ENCODE peak calls at places on chromosomes 12 and 14, in nine cellular contexts. One of them, this sample, is unnamed.

GRCh38 chr14:93788557-93789365 is 476 bp upstream of the PRIMA1 start:
- DNase-seq in stomach: peak
- DNase-seq in fibroblast of lung: no peak
- DNase-seq in spleen: no peak
- DNase-seq in thoracic aorta: no peak
- DNase-seq in gastrocnemius medialis: no peak
- DNase-seq in tibial nerve: no peak
- DNase-seq in AG04450: no peak
- DNase-seq in lung: no peak
- DNase-seq in this sample: no peak

GRCh38 chr14:93132472-93133065 is 16.8 kb upstream of the ITPK1 start:
- DNase-seq in stomach: peak
- DNase-seq in fibroblast of lung: peak
- DNase-seq in spleen: no peak
- DNase-seq in thoracic aorta: no peak
- DNase-seq in gastrocnemius medialis: no peak
- DNase-seq in tibial nerve: no peak
- DNase-seq in AG04450: no peak
- DNase-seq in lung: no peak
- DNase-seq in this sample: no peak

GRCh38 chr12:107660230-107660629 is 25.4 kb upstream of the PWP1 start:
- DNase-seq in stomach: no peak
- DNase-seq in fibroblast of lung: no peak
- DNase-seq in spleen: no peak
- DNase-seq in thoracic aorta: no peak
- DNase-seq in gastrocnemius medialis: no peak
- DNase-seq in tibial nerve: no peak
- DNase-seq in AG04450: no peak
- DNase-seq in lung: no peak
- DNase-seq in this sample: no peak

GRCh38 chr14:101078105-101078891 is 174.8 kb upstream of the RTL1 start:
- DNase-seq in stomach: peak
- DNase-seq in fibroblast of lung: no peak
- DNase-seq in spleen: no peak
- DNase-seq in thoracic aorta: no peak
- DNase-seq in gastrocnemius medialis: no peak
- DNase-seq in tibial nerve: no peak
- DNase-seq in AG04450: no peak
- DNase-seq in lung: peak
- DNase-seq in this sample: peak

GRCh38 chr12:13404631-13405473 is 208.3 kb downstream of the EMP1 start:
- DNase-seq in stomach: peak
- DNase-seq in fibroblast of lung: no peak
- DNase-seq in spleen: no peak
- DNase-seq in thoracic aorta: no peak
- DNase-seq in gastrocnemius medialis: no peak
- DNase-seq in tibial nerve: no peak
- DNase-seq in AG04450: no peak
- DNase-seq in lung: no peak
- DNase-seq in this sample: no peak

GRCh38 chr12:107449891-107450290 is 235.7 kb upstream of the PWP1 start:
- DNase-seq in stomach: no peak
- DNase-seq in fibroblast of lung: no peak
- DNase-seq in spleen: no peak
- DNase-seq in thoracic aorta: no peak
- DNase-seq in gastrocnemius medialis: no peak
- DNase-seq in tibial nerve: no peak
- DNase-seq in AG04450: no peak
- DNase-seq in lung: no peak
- DNase-seq in this sample: no peak

GRCh38 chr12:132661972-132662371 is 25.2 kb downstream of the POLE start:
- DNase-seq in stomach: no peak
- DNase-seq in fibroblast of lung: no peak
- DNase-seq in spleen: no peak
- DNase-seq in thoracic aorta: no peak
- DNase-seq in gastrocnemius medialis: no peak
- DNase-seq in tibial nerve: no peak
- DNase-seq in AG04450: no peak
- DNase-seq in lung: no peak
- DNase-seq in this sample: no peak

GRCh38 chr14:100147181-100147631 is 12.2 kb downstream of the DEGS2 start:
- DNase-seq in stomach: no peak
- DNase-seq in fibroblast of lung: no peak
- DNase-seq in spleen: peak
- DNase-seq in thoracic aorta: no peak
- DNase-seq in gastrocnemius medialis: no peak
- DNase-seq in tibial nerve: no peak
- DNase-seq in AG04450: no peak
- DNase-seq in lung: no peak
- DNase-seq in this sample: no peak

GRCh38 chr14:49173765-49174373 is 412.3 kb downstream of the RPS29 start:
- DNase-seq in stomach: peak
- DNase-seq in fibroblast of lung: peak
- DNase-seq in spleen: no peak
- DNase-seq in thoracic aorta: no peak
- DNase-seq in gastrocnemius medialis: no peak
- DNase-seq in tibial nerve: no peak
- DNase-seq in AG04450: peak
- DNase-seq in lung: peak
- DNase-seq in this sample: no peak

GRCh38 chr14:67482765-67483164 is 5.8 kb downstream of the TMEM229B start:
- DNase-seq in stomach: no peak
- DNase-seq in fibroblast of lung: no peak
- DNase-seq in spleen: no peak
- DNase-seq in thoracic aorta: no peak
- DNase-seq in gastrocnemius medialis: no peak
- DNase-seq in tibial nerve: no peak
- DNase-seq in AG04450: no peak
- DNase-seq in lung: no peak
- DNase-seq in this sample: no peak

GRCh38 chr12:102426599-102427541 is 53.5 kb downstream of the IGF1 start:
- DNase-seq in stomach: no peak
- DNase-seq in fibroblast of lung: peak
- DNase-seq in spleen: no peak
- DNase-seq in thoracic aorta: no peak
- DNase-seq in gastrocnemius medialis: peak
- DNase-seq in tibial nerve: no peak
- DNase-seq in AG04450: no peak
- DNase-seq in lung: no peak
- DNase-seq in this sample: no peak

GRCh38 chr12:20188930-20189653 is 179.2 kb upstream of the PDE3A start:
- DNase-seq in stomach: no peak
- DNase-seq in fibroblast of lung: peak
- DNase-seq in spleen: no peak
- DNase-seq in thoracic aorta: no peak
- DNase-seq in gastrocnemius medialis: no peak
- DNase-seq in tibial nerve: no peak
- DNase-seq in AG04450: no peak
- DNase-seq in lung: no peak
- DNase-seq in this sample: no peak

GRCh38 chr14:32136027-32136825 is 59.1 kb downstream of the ARHGAP5 start:
- DNase-seq in stomach: no peak
- DNase-seq in fibroblast of lung: no peak
- DNase-seq in spleen: no peak
- DNase-seq in thoracic aorta: no peak
- DNase-seq in gastrocnemius medialis: no peak
- DNase-seq in tibial nerve: no peak
- DNase-seq in AG04450: no peak
- DNase-seq in lung: no peak
- DNase-seq in this sample: no peak

GRCh38 chr14:80212025-80212402 is 710 bp upstream of the DIO2 start:
- DNase-seq in stomach: no peak
- DNase-seq in fibroblast of lung: peak
- DNase-seq in spleen: no peak
- DNase-seq in thoracic aorta: no peak
- DNase-seq in gastrocnemius medialis: no peak
- DNase-seq in tibial nerve: no peak
- DNase-seq in AG04450: peak
- DNase-seq in lung: no peak
- DNase-seq in this sample: no peak

GRCh38 chr14:31934767-31935266 is 142.3 kb upstream of the ARHGAP5 start:
- DNase-seq in stomach: no peak
- DNase-seq in fibroblast of lung: peak
- DNase-seq in spleen: no peak
- DNase-seq in thoracic aorta: no peak
- DNase-seq in gastrocnemius medialis: no peak
- DNase-seq in tibial nerve: no peak
- DNase-seq in AG04450: no peak
- DNase-seq in lung: no peak
- DNase-seq in this sample: no peak

GRCh38 chr14:69475194-69475818 is 9.2 kb upstream of the PLEKHD1 start:
- DNase-seq in stomach: no peak
- DNase-seq in fibroblast of lung: peak
- DNase-seq in spleen: no peak
- DNase-seq in thoracic aorta: no peak
- DNase-seq in gastrocnemius medialis: no peak
- DNase-seq in tibial nerve: no peak
- DNase-seq in AG04450: no peak
- DNase-seq in lung: no peak
- DNase-seq in this sample: no peak

GRCh38 chr12:47858511-47859266 is 39.0 kb upstream of the HDAC7 start:
- DNase-seq in stomach: no peak
- DNase-seq in fibroblast of lung: no peak
- DNase-seq in spleen: no peak
- DNase-seq in thoracic aorta: no peak
- DNase-seq in gastrocnemius medialis: no peak
- DNase-seq in tibial nerve: no peak
- DNase-seq in AG04450: no peak
- DNase-seq in lung: no peak
- DNase-seq in this sample: no peak

GRCh38 chr14:93956514-93957332 is 19.6 kb downstream of the ASB2 start:
- DNase-seq in stomach: no peak
- DNase-seq in fibroblast of lung: no peak
- DNase-seq in spleen: peak
- DNase-seq in thoracic aorta: no peak
- DNase-seq in gastrocnemius medialis: no peak
- DNase-seq in tibial nerve: no peak
- DNase-seq in AG04450: no peak
- DNase-seq in lung: no peak
- DNase-seq in this sample: no peak

GRCh38 chr12:54725233-54725843 is 77.2 kb upstream of the DCD start:
- DNase-seq in stomach: no peak
- DNase-seq in fibroblast of lung: peak
- DNase-seq in spleen: no peak
- DNase-seq in thoracic aorta: no peak
- DNase-seq in gastrocnemius medialis: no peak
- DNase-seq in tibial nerve: no peak
- DNase-seq in AG04450: no peak
- DNase-seq in lung: no peak
- DNase-seq in this sample: no peak

GRCh38 chr12:54191126-54191525 is 2.3 kb upstream of the SMUG1 start:
- DNase-seq in stomach: no peak
- DNase-seq in fibroblast of lung: no peak
- DNase-seq in spleen: no peak
- DNase-seq in thoracic aorta: no peak
- DNase-seq in gastrocnemius medialis: no peak
- DNase-seq in tibial nerve: no peak
- DNase-seq in AG04450: no peak
- DNase-seq in lung: no peak
- DNase-seq in this sample: no peak

DNA sequence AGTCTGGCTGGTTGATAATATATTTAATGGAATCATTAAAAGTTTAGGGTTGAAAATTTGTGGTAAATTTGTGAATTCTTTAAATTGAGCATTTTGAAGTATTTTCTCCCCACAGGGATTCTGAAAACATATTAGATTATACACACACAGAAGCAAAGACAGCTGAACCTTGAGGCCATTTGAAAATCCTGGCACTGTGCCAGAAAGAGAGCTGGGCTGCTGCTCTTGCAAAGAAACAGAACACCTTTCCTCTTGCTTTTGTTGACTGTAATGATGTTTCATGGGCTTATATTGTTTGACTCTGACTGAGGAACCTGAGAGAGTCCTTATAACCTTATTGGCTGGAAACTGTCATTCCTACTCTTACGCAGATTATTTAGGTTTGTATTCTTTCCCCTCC is 4.8 kb downstream of the RNF34 start:
- DNase-seq in stomach: peak
- DNase-seq in fibroblast of lung: peak
- DNase-seq in spleen: no peak
- DNase-seq in thoracic aorta: no peak
- DNase-seq in gastrocnemius medialis: peak
- DNase-seq in tibial nerve: no peak
- DNase-seq in AG04450: no peak
- DNase-seq in lung: no peak
- DNase-seq in this sample: no peak
- H3K27ac ChIP-seq in stomach: no peak
- H3K27ac ChIP-seq in fibroblast of lung: no peak
- H3K27ac ChIP-seq in spleen: no peak
- H3K27ac ChIP-seq in thoracic aorta: no peak
- H3K27ac ChIP-seq in gastrocnemius medialis: peak
- H3K27ac ChIP-seq in tibial nerve: no peak
- H3K27ac ChIP-seq in AG04450: no peak
- H3K27ac ChIP-seq in lung: no peak
- H3K27ac ChIP-seq in this sample: no peak

DNA sequence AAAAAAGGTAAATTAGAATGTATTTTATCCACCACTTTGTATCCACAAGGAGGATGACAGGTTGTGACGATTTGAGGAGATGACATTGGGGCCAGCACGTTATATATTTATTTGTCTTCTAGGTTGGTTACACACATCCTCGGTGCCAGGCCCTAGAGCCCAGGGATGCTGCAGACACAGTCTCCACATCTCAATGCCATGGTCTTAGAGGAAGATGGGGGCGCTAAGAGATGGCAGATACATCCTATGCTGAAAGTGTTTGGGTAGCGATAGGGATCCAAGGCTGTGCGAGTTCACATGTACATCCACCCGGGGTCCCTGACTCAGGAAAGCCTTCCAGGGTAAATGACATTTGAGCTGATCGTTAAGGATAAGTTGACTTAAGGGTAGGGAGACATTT is 193.1 kb upstream of the GSC start:
- DNase-seq in stomach: no peak
- DNase-seq in fibroblast of lung: no peak
- DNase-seq in spleen: no peak
- DNase-seq in thoracic aorta: no peak
- DNase-seq in gastrocnemius medialis: no peak
- DNase-seq in tibial nerve: no peak
- DNase-seq in AG04450: no peak
- DNase-seq in lung: no peak
- DNase-seq in this sample: no peak
- TF ChIP-seq CTCF in stomach: no peak
- TF ChIP-seq CTCF in fibroblast of lung: no peak
- TF ChIP-seq CTCF in spleen: no peak
- TF ChIP-seq CTCF in thoracic aorta: no peak
- TF ChIP-seq CTCF in gastrocnemius medialis: no peak
- TF ChIP-seq CTCF in tibial nerve: no peak
- TF ChIP-seq CTCF in AG04450: no peak
- TF ChIP-seq CTCF in lung: no peak
- TF ChIP-seq CTCF in this sample: no peak

GRCh38 chr14:77141592-77142288 is at the start of gene ZDHHC22:
- DNase-seq in stomach: no peak
- DNase-seq in fibroblast of lung: no peak
- DNase-seq in spleen: no peak
- DNase-seq in thoracic aorta: no peak
- DNase-seq in gastrocnemius medialis: no peak
- DNase-seq in tibial nerve: no peak
- DNase-seq in AG04450: no peak
- DNase-seq in lung: no peak
- DNase-seq in this sample: no peak
- H3K4me3 ChIP-seq in stomach: peak
- H3K4me3 ChIP-seq in fibroblast of lung: no peak
- H3K4me3 ChIP-seq in spleen: peak
- H3K4me3 ChIP-seq in thoracic aorta: peak
- H3K4me3 ChIP-seq in gastrocnemius medialis: peak
- H3K4me3 ChIP-seq in tibial nerve: peak
- H3K4me3 ChIP-seq in AG04450: peak
- H3K4me3 ChIP-seq in lung: peak
- H3K4me3 ChIP-seq in this sample: peak

GRCh38 chr14:22106700-22107697 is 433.4 kb upstream of the OR4E1 start:
- DNase-seq in stomach: no peak
- DNase-seq in fibroblast of lung: no peak
- DNase-seq in spleen: no peak
- DNase-seq in thoracic aorta: no peak
- DNase-seq in gastrocnemius medialis: no peak
- DNase-seq in tibial nerve: no peak
- DNase-seq in AG04450: no peak
- DNase-seq in lung: no peak
- DNase-seq in this sample: no peak
- H3K27ac ChIP-seq in stomach: no peak
- H3K27ac ChIP-seq in fibroblast of lung: no peak
- H3K27ac ChIP-seq in spleen: no peak
- H3K27ac ChIP-seq in thoracic aorta: no peak
- H3K27ac ChIP-seq in gastrocnemius medialis: no peak
- H3K27ac ChIP-seq in tibial nerve: no peak
- H3K27ac ChIP-seq in AG04450: no peak
- H3K27ac ChIP-seq in lung: no peak
- H3K27ac ChIP-seq in this sample: no peak